ENCODE peak calls at places on chromosomes 12 and 14, in four cellular contexts. B is OCI-LY7, A is HTR-8/SVneo, R is tibial artery. K is an unnamed sample.

GRCh38 chr12:82695531-82695930 is 8.8 kb downstream of the TMTC2 start:
- DNase-seq in B (no peak), A (no peak), R (no peak), K (no peak)

GRCh38 chr14:56855891-56856461 is 45.7 kb upstream of the OTX2 start:
- DNase-seq in R (no peak), B (no peak), A (no peak), K (peak)

GRCh38 chr12:115387392-115387791 is 703.4 kb upstream of the TBX3 start:
- DNase-seq in B (no peak), A (no peak), R (no peak), K (peak)

GRCh38 chr12:45547132-45547531 is 182.4 kb upstream of the ARID2 start:
- DNase-seq in R (no peak), A (no peak), B (no peak), K (no peak)

GRCh38 chr12:6899837-6900519 is 4.6 kb upstream of the LRRC23 start:
- DNase-seq in A (no peak), B (no peak), R (no peak), K (no peak)

GRCh38 chr12:127685476-127686234 is 581.3 kb upstream of the TMEM132C start:
- DNase-seq in B (no peak), A (no peak), R (no peak), K (no peak)

GRCh38 chr12:65195387-65196055 is 26.1 kb downstream of the LEMD3 start:
- DNase-seq in A (no peak), B (no peak), R (no peak), K (no peak)

GRCh38 chr12:112616469-112617190 is 174.9 kb upstream of the RPH3A start:
- DNase-seq in B (no peak), R (no peak), A (no peak), K (peak)

GRCh38 chr14:106738075-106738474 is 1211.7 kb downstream of the TMEM121 start:
- DNase-seq in A (no peak), B (peak), R (no peak), K (no peak)

GRCh38 chr12:121784460-121784859 is 9.0 kb downstream of the RHOF start:
- DNase-seq in A (peak), R (no peak), B (no peak), K (no peak)

GRCh38 chr12:63103489-63104131 is 47.4 kb downstream of the AVPR1A start:
- DNase-seq in B (peak), R (no peak), A (peak), K (no peak)

GRCh38 chr12:50751921-50752721 is 11.8 kb upstream of the ATF1 start:
- DNase-seq in A (no peak), B (no peak), R (no peak), K (no peak)

GRCh38 chr14:75041613-75042012 is 9.7 kb downstream of the MLH3 start:
- DNase-seq in R (no peak), B (no peak), A (no peak), K (no peak)

GRCh38 chr12:124862768-124863408 is 776 bp downstream of the SCARB1 start:
- DNase-seq in A (peak), R (no peak), B (peak), K (no peak)

GRCh38 chr12:100675432-100675831 is 101.9 kb downstream of the GAS2L3 start:
- DNase-seq in A (peak), B (no peak), R (no peak), K (no peak)

GRCh38 chr12:132427999-132428871 is 61.7 kb upstream of the FBRSL1 start:
- DNase-seq in B (no peak), R (no peak), A (no peak), K (no peak)

GRCh38 chr14:29521526-29522137 is 406.0 kb downstream of the PRKD1 start:
- DNase-seq in A (peak), B (peak), R (no peak), K (peak)

GRCh38 chr14:83594874-83595273 is 1935.1 kb upstream of the FLRT2 start:
- DNase-seq in R (no peak), A (no peak), B (no peak), K (no peak)

GRCh38 chr14:104342435-104343293 is 204.3 kb downstream of the KIF26A start:
- DNase-seq in R (peak), B (no peak), A (no peak), K (no peak)

GRCh38 chr12:121823727-121824115 is 19.9 kb downstream of the SETD1B start:
- DNase-seq in A (no peak), B (no peak), R (no peak), K (no peak)

GRCh38 chr14:74459289-74459946 is 33.4 kb upstream of the SYNDIG1L start:
- DNase-seq in B (peak), R (no peak), A (peak), K (no peak)

GRCh38 chr12:68119250-68119649 is 40.3 kb downstream of the IFNG start:
- DNase-seq in A (no peak), B (no peak), R (no peak), K (no peak)

GRCh38 chr14:64632056-64632455 is 72.2 kb upstream of the PLEKHG3 start:
- DNase-seq in R (no peak), A (no peak), B (no peak), K (no peak)